ENCODE peak calls at places on chromosomes 7 and 10, in seven cellular contexts. U, V, X, R, B, P and W are unnamed samples.

GRCh38 chr10:109429956-109430760 is 493.2 kb downstream of the XPNPEP1 start:
- DNase-seq in U (no peak), V (peak; percentile 89), X (peak; percentile 1), R (no peak), B (no peak), P (peak; percentile 88), W (no peak)

GRCh38 chr10:31134303-31134928 is 102.8 kb upstream of the ZNF438 start:
- DNase-seq in U (no peak), V (peak; percentile 89), X (peak; percentile 79), R (peak; percentile 56), B (no peak), P (peak; percentile 92), W (no peak)

GRCh38 chr10:31648966-31649365 is 279.7 kb downstream of the ARHGAP12 start:
- DNase-seq in U (no peak), V (no peak), X (peak; percentile 49), R (no peak), B (no peak), P (no peak), W (no peak)

GRCh38 chr7:77657427-77658331 is 38.6 kb upstream of the RSBN1L start:
- DNase-seq in U (no peak), V (no peak), X (peak; percentile 72), R (no peak), B (no peak), P (peak; percentile 43), W (no peak)

GRCh38 chr7:122304996-122305421 is 459 bp upstream of the FEZF1 start:
- DNase-seq in U (no peak), V (no peak), X (no peak), R (no peak), B (no peak), P (no peak), W (no peak)

GRCh38 chr10:15106352-15107013 is 9.3 kb downstream of the RPP38 start:
- DNase-seq in U (peak; percentile 87), V (peak; percentile 20), X (peak; percentile 84), R (peak; percentile 77), B (peak; percentile 42), P (peak; percentile 67), W (peak; percentile 49)

GRCh38 chr7:140084972-140085371 is 22.2 kb upstream of the PARP12 start:
- DNase-seq in U (no peak), V (no peak), X (no peak), R (no peak), B (no peak), P (no peak), W (peak; percentile 18)

GRCh38 chr10:73413108-73413527 is 740 bp downstream of the ANXA7 start:
- DNase-seq in U (no peak), V (no peak), X (no peak), R (peak; percentile 63), B (no peak), P (no peak), W (no peak)

GRCh38 chr7:105389090-105389650 is 449 bp upstream of the SRPK2 start:
- DNase-seq in U (peak; percentile 85), V (peak; percentile 31), X (peak; percentile 67), R (peak; percentile 68), B (no peak), P (peak; percentile 40), W (peak; percentile 49)

GRCh38 chr7:36283711-36284130 is 105.9 kb upstream of the ANLN start:
- DNase-seq in U (no peak), V (no peak), X (no peak), R (peak; percentile 84), B (no peak), P (no peak), W (peak; percentile 57)

GRCh38 chr10:119090968-119091367 is 10.4 kb upstream of the EIF3A start:
- DNase-seq in U (no peak), V (peak; percentile 84), X (peak; percentile 22), R (no peak), B (peak; percentile 51), P (peak; percentile 68), W (no peak)

GRCh38 chr10:131923059-131923756 is 22.4 kb downstream of the PPP2R2D start:
- DNase-seq in U (no peak), V (no peak), X (no peak), R (no peak), B (no peak), P (no peak), W (no peak)

GRCh38 chr10:86795353-86795752 is 38.9 kb downstream of the BMPR1A start:
- DNase-seq in U (no peak), V (peak; percentile 88), X (peak; percentile 87), R (no peak), B (no peak), P (peak; percentile 89), W (no peak)

GRCh38 chr7:107982463-107982862 is 20.5 kb downstream of the LAMB1 start:
- DNase-seq in U (no peak), V (no peak), X (no peak), R (no peak), B (no peak), P (no peak), W (no peak)

GRCh38 chr7:99137418-99138180 is 6.3 kb downstream of the SMURF1 start:
- DNase-seq in U (no peak), V (peak; percentile 90), X (peak; percentile 84), R (no peak), B (no peak), P (peak; percentile 90), W (no peak)

GRCh38 chr7:108413782-108414492 is 42.3 kb downstream of the NRCAM start:
- DNase-seq in U (no peak), V (peak; percentile 50), X (peak; percentile 30), R (no peak), B (no peak), P (peak; percentile 5), W (no peak)

GRCh38 chr7:31444196-31444595 is 69.7 kb upstream of the ITPRID1 start:
- DNase-seq in U (no peak), V (no peak), X (no peak), R (no peak), B (no peak), P (no peak), W (no peak)

GRCh38 chr7:767941-768729 is 41.1 kb upstream of the PRKAR1B start:
- DNase-seq in U (no peak), V (peak; percentile 18), X (no peak), R (no peak), B (no peak), P (peak; percentile 22), W (no peak)

GRCh38 chr10:88392222-88392621 is 190.9 kb downstream of the RNLS start:
- DNase-seq in U (no peak), V (no peak), X (no peak), R (no peak), B (no peak), P (no peak), W (no peak)

GRCh38 chr7:155418941-155419755 is 38.8 kb upstream of the EN2 start:
- DNase-seq in U (no peak), V (no peak), X (no peak), R (no peak), B (no peak), P (no peak), W (no peak)

GRCh38 chr7:155415093-155415492 is 42.8 kb upstream of the EN2 start:
- DNase-seq in U (no peak), V (no peak), X (no peak), R (no peak), B (no peak), P (no peak), W (no peak)

GRCh38 chr7:155420116-155420515 is 37.8 kb upstream of the EN2 start:
- DNase-seq in U (no peak), V (no peak), X (no peak), R (no peak), B (no peak), P (no peak), W (no peak)

GRCh38 chr7:155416646-155417380 is 41.1 kb upstream of the EN2 start:
- DNase-seq in U (no peak), V (no peak), X (no peak), R (no peak), B (no peak), P (no peak), W (no peak)

DNA sequence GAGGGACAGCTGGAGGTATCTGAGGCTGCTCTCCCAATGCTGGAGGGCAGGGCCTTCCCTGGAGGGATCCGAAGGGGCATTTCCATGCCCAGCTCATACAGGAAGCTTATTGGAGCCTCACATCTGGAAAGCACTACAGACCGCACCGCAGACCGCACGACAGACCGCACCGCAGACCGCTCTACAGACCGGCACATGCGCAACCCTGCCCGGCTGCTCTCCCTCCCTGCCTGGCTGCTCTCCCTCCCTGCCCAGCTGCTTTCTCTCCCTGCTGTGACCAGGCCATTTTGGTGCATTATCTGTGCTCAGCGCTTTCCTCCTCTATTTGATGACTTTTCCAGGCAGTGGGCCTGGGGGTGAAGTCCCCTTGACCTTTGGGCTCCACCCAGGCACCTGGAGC is 39.6 kb upstream of the EN2 start:
- DNase-seq in U (no peak), V (no peak), X (no peak), R (no peak), B (no peak), P (no peak), W (no peak)
- H3K27ac ChIP-seq in U (no peak overlapping the region), V (no peak overlapping the region), X (no peak overlapping the region), R (no peak overlapping the region), B (no peak overlapping the region), P (no peak overlapping the region), W (no peak overlapping the region)

GRCh38 chr10:13674645-13675588 is 88.2 kb downstream of the PRPF18 start:
- DNase-seq in U (no peak), V (no peak), X (no peak), R (no peak), B (no peak), P (no peak), W (no peak)
- H3K36me3 ChIP-seq in U (peaks cover 1% of the 10 kb centered on the region), V (peaks cover 77% of the 10 kb centered on the region), X (no peaks in the 10 kb centered on the region), R (no peaks in the 10 kb centered on the region), B (no peaks in the 10 kb centered on the region), P (peaks cover 33% of the 10 kb centered on the region), W (peaks cover 49% of the 10 kb centered on the region)

DNA sequence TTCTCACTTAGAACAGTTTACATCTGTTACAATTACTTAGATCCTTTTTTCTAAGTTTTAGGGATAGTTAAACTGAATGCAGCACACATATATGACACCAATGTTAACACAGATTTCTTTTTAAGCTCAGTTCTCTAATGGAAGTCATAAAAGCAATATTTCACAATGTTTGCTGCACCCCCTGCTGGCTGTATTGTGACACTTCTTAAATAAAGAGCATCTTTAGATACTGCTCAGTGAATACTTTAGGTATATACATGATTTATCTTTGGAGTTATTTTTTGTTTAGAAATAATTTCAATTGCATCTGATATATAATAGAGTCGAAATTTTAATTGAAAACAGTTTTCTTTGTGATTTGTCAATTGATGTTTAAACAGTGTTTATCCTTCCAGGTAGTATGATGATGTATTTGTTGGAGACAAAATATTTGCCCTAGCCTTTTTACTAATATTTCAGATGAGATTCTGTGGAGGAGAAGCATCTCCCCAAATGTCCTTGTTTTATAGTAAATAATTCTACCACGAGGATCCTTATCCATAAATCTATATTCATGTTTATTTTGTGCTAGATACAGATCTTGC is 174.4 kb downstream of the ST7 start:
- DNase-seq in U (no peak), V (peak; percentile 35), X (peak; percentile 75), R (no peak), B (no peak), P (peak; percentile 72), W (peak; percentile 21)
- H3K27ac ChIP-seq in U (no peak overlapping the region), V (no peak overlapping the region), X (peak overlapping the region; percentile 67), R (no peak overlapping the region), B (no peak overlapping the region), P (no peak overlapping the region), W (no peak overlapping the region)

DNA sequence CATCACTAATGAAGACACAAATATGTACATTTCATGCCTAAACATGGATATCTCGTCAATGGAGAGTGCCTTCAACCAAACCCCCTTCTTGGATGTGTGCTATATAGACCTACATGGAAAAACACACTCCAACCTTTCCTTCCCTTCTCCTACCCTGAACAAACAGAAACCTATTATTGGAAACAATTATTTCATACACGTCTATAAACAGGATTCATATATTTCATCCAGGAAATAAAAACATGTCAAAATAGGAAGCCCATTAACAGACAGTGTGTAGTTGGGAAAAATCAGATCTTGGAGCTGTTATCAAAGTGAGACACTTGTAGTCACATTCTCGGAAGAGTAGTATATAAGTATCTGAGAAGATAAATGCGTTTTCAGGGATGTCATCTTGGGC is 81.1 kb downstream of the NRP1 start:
- DNase-seq in U (no peak), V (no peak), X (no peak), R (no peak), B (no peak), P (no peak), W (no peak)
- H3K36me3 ChIP-seq in U (peaks cover 1% of the 10 kb centered on the region), V (peaks cover 63% of the 10 kb centered on the region), X (peaks cover 87% of the 10 kb centered on the region), R (peaks cover 18% of the 10 kb centered on the region), B (no peaks in the 10 kb centered on the region), P (peaks cover 34% of the 10 kb centered on the region), W (peaks cover 95% of the 10 kb centered on the region)